ENCODE peak calls at places on chromosome 10, in five cellular contexts. One of them, this sample, is unnamed.

GRCh38 chr10:46235705-46236536 is 50.9 kb upstream of the ANTXRL start:
- DNase-seq in GF-D8: no peak
- DNase-seq in H7: no peak
- DNase-seq in substantia nigra: no peak
- DNase-seq in stimulated activated CD8-positive, alpha-beta memory T cell treated with anti-CD3 and anti-CD28 coated beads, Interleukin-7, amount 100 ng/mL, for 4 hours: no peak
- DNase-seq in this sample: peak

GRCh38 chr10:33817647-33818046 is 483.2 kb upstream of the NRP1 start:
- DNase-seq in GF-D8: no peak
- DNase-seq in H7: no peak
- DNase-seq in substantia nigra: no peak
- DNase-seq in stimulated activated CD8-positive, alpha-beta memory T cell treated with anti-CD3 and anti-CD28 coated beads, Interleukin-7, amount 100 ng/mL, for 4 hours: no peak
- DNase-seq in this sample: no peak

GRCh38 chr10:114100848-114101741 is 57.4 kb downstream of the ADRB1 start:
- DNase-seq in GF-D8: no peak
- DNase-seq in H7: peak
- DNase-seq in substantia nigra: no peak
- DNase-seq in stimulated activated CD8-positive, alpha-beta memory T cell treated with anti-CD3 and anti-CD28 coated beads, Interleukin-7, amount 100 ng/mL, for 4 hours: no peak
- DNase-seq in this sample: no peak

GRCh38 chr10:44576715-44577191 is 191.9 kb upstream of the CXCL12 start:
- DNase-seq in GF-D8: no peak
- DNase-seq in H7: no peak
- DNase-seq in substantia nigra: no peak
- DNase-seq in stimulated activated CD8-positive, alpha-beta memory T cell treated with anti-CD3 and anti-CD28 coated beads, Interleukin-7, amount 100 ng/mL, for 4 hours: no peak
- DNase-seq in this sample: no peak

GRCh38 chr10:79191951-79192676 is 123.3 kb downstream of the ZMIZ1 start:
- DNase-seq in GF-D8: no peak
- DNase-seq in H7: no peak
- DNase-seq in substantia nigra: no peak
- DNase-seq in stimulated activated CD8-positive, alpha-beta memory T cell treated with anti-CD3 and anti-CD28 coated beads, Interleukin-7, amount 100 ng/mL, for 4 hours: no peak
- DNase-seq in this sample: no peak

GRCh38 chr10:128463991-128464755 is 337.9 kb upstream of the MKI67 start:
- DNase-seq in GF-D8: peak
- DNase-seq in H7: peak
- DNase-seq in substantia nigra: no peak
- DNase-seq in stimulated activated CD8-positive, alpha-beta memory T cell treated with anti-CD3 and anti-CD28 coated beads, Interleukin-7, amount 100 ng/mL, for 4 hours: no peak
- DNase-seq in this sample: peak

GRCh38 chr10:127081946-127082345 is 114.4 kb downstream of the INSYN2A start:
- DNase-seq in GF-D8: no peak
- DNase-seq in H7: no peak
- DNase-seq in substantia nigra: no peak
- DNase-seq in stimulated activated CD8-positive, alpha-beta memory T cell treated with anti-CD3 and anti-CD28 coated beads, Interleukin-7, amount 100 ng/mL, for 4 hours: no peak
- DNase-seq in this sample: peak

GRCh38 chr10:121188005-121188404 is 336.8 kb downstream of the WDR11 start:
- DNase-seq in GF-D8: no peak
- DNase-seq in H7: no peak
- DNase-seq in substantia nigra: peak
- DNase-seq in stimulated activated CD8-positive, alpha-beta memory T cell treated with anti-CD3 and anti-CD28 coated beads, Interleukin-7, amount 100 ng/mL, for 4 hours: no peak
- DNase-seq in this sample: peak

GRCh38 chr10:49598986-49599385 is 11.1 kb upstream of the SLC18A3 start:
- DNase-seq in GF-D8: no peak
- DNase-seq in H7: peak
- DNase-seq in substantia nigra: no peak
- DNase-seq in stimulated activated CD8-positive, alpha-beta memory T cell treated with anti-CD3 and anti-CD28 coated beads, Interleukin-7, amount 100 ng/mL, for 4 hours: no peak
- DNase-seq in this sample: peak

GRCh38 chr10:110509560-110509959 is 11.9 kb downstream of the DUSP5 start:
- DNase-seq in GF-D8: no peak
- DNase-seq in H7: no peak
- DNase-seq in substantia nigra: no peak
- DNase-seq in stimulated activated CD8-positive, alpha-beta memory T cell treated with anti-CD3 and anti-CD28 coated beads, Interleukin-7, amount 100 ng/mL, for 4 hours: no peak
- DNase-seq in this sample: no peak

GRCh38 chr10:101986277-101986971 is 69.5 kb downstream of the ARMH3 start:
- DNase-seq in GF-D8: peak
- DNase-seq in H7: no peak
- DNase-seq in substantia nigra: peak
- DNase-seq in stimulated activated CD8-positive, alpha-beta memory T cell treated with anti-CD3 and anti-CD28 coated beads, Interleukin-7, amount 100 ng/mL, for 4 hours: no peak
- DNase-seq in this sample: no peak

GRCh38 chr10:125768217-125768616 is 7.4 kb downstream of the MMP21 start:
- DNase-seq in GF-D8: no peak
- DNase-seq in H7: no peak
- DNase-seq in substantia nigra: no peak
- DNase-seq in stimulated activated CD8-positive, alpha-beta memory T cell treated with anti-CD3 and anti-CD28 coated beads, Interleukin-7, amount 100 ng/mL, for 4 hours: no peak
- DNase-seq in this sample: no peak

GRCh38 chr10:126198681-126199080 is 189.6 kb downstream of the ADAM12 start:
- DNase-seq in GF-D8: no peak
- DNase-seq in H7: no peak
- DNase-seq in substantia nigra: no peak
- DNase-seq in stimulated activated CD8-positive, alpha-beta memory T cell treated with anti-CD3 and anti-CD28 coated beads, Interleukin-7, amount 100 ng/mL, for 4 hours: no peak
- DNase-seq in this sample: no peak

GRCh38 chr10:11036424-11037011 is 18.8 kb downstream of the CELF2 start:
- DNase-seq in GF-D8: no peak
- DNase-seq in H7: peak
- DNase-seq in substantia nigra: no peak
- DNase-seq in stimulated activated CD8-positive, alpha-beta memory T cell treated with anti-CD3 and anti-CD28 coated beads, Interleukin-7, amount 100 ng/mL, for 4 hours: no peak
- DNase-seq in this sample: no peak

GRCh38 chr10:50216894-50217293 is 34.4 kb downstream of the ASAH2 start:
- DNase-seq in GF-D8: no peak
- DNase-seq in H7: peak
- DNase-seq in substantia nigra: no peak
- DNase-seq in stimulated activated CD8-positive, alpha-beta memory T cell treated with anti-CD3 and anti-CD28 coated beads, Interleukin-7, amount 100 ng/mL, for 4 hours: no peak
- DNase-seq in this sample: no peak

GRCh38 chr10:12795723-12796122 is 205.8 kb downstream of the CCDC3 start:
- DNase-seq in GF-D8: no peak
- DNase-seq in H7: no peak
- DNase-seq in substantia nigra: no peak
- DNase-seq in stimulated activated CD8-positive, alpha-beta memory T cell treated with anti-CD3 and anti-CD28 coated beads, Interleukin-7, amount 100 ng/mL, for 4 hours: no peak
- DNase-seq in this sample: no peak

GRCh38 chr10:12907651-12908050 is 93.9 kb downstream of the CCDC3 start:
- DNase-seq in GF-D8: no peak
- DNase-seq in H7: no peak
- DNase-seq in substantia nigra: no peak
- DNase-seq in stimulated activated CD8-positive, alpha-beta memory T cell treated with anti-CD3 and anti-CD28 coated beads, Interleukin-7, amount 100 ng/mL, for 4 hours: no peak
- DNase-seq in this sample: no peak

GRCh38 chr10:15775513-15775912 is 55.8 kb upstream of the ITGA8 start:
- DNase-seq in GF-D8: no peak
- DNase-seq in H7: no peak
- DNase-seq in substantia nigra: no peak
- DNase-seq in stimulated activated CD8-positive, alpha-beta memory T cell treated with anti-CD3 and anti-CD28 coated beads, Interleukin-7, amount 100 ng/mL, for 4 hours: no peak
- DNase-seq in this sample: no peak

GRCh38 chr10:121928528-121928884 is 675 bp upstream of the ATE1 start:
- DNase-seq in GF-D8: no peak
- DNase-seq in H7: no peak
- DNase-seq in substantia nigra: no peak
- DNase-seq in stimulated activated CD8-positive, alpha-beta memory T cell treated with anti-CD3 and anti-CD28 coated beads, Interleukin-7, amount 100 ng/mL, for 4 hours: no peak
- DNase-seq in this sample: no peak

GRCh38 chr10:80187465-80188409 is 17.6 kb downstream of the ANXA11 start:
- DNase-seq in GF-D8: peak
- DNase-seq in H7: no peak
- DNase-seq in substantia nigra: no peak
- DNase-seq in stimulated activated CD8-positive, alpha-beta memory T cell treated with anti-CD3 and anti-CD28 coated beads, Interleukin-7, amount 100 ng/mL, for 4 hours: peak
- DNase-seq in this sample: no peak

GRCh38 chr10:124478517-124478916 is 16.9 kb downstream of the LHPP start:
- DNase-seq in GF-D8: no peak
- DNase-seq in H7: no peak
- DNase-seq in substantia nigra: no peak
- DNase-seq in stimulated activated CD8-positive, alpha-beta memory T cell treated with anti-CD3 and anti-CD28 coated beads, Interleukin-7, amount 100 ng/mL, for 4 hours: no peak
- DNase-seq in this sample: no peak

GRCh38 chr10:44035474-44036197 is 349.3 kb downstream of the CXCL12 start:
- DNase-seq in GF-D8: no peak
- DNase-seq in H7: no peak
- DNase-seq in substantia nigra: no peak
- DNase-seq in stimulated activated CD8-positive, alpha-beta memory T cell treated with anti-CD3 and anti-CD28 coated beads, Interleukin-7, amount 100 ng/mL, for 4 hours: no peak
- DNase-seq in this sample: no peak

GRCh38 chr10:5632430-5632829 is 34.0 kb downstream of the ASB13 start:
- DNase-seq in GF-D8: no peak
- DNase-seq in H7: no peak
- DNase-seq in substantia nigra: no peak
- DNase-seq in stimulated activated CD8-positive, alpha-beta memory T cell treated with anti-CD3 and anti-CD28 coated beads, Interleukin-7, amount 100 ng/mL, for 4 hours: no peak
- DNase-seq in this sample: no peak

GRCh38 chr10:73768881-73769280 is 13.0 kb upstream of the CHCHD1 start:
- DNase-seq in GF-D8: no peak
- DNase-seq in H7: peak
- DNase-seq in substantia nigra: no peak
- DNase-seq in stimulated activated CD8-positive, alpha-beta memory T cell treated with anti-CD3 and anti-CD28 coated beads, Interleukin-7, amount 100 ng/mL, for 4 hours: peak
- DNase-seq in this sample: peak

GRCh38 chr10:19048479-19048878 is at the start of gene MALRD1:
- DNase-seq in GF-D8: no peak
- DNase-seq in H7: no peak
- DNase-seq in substantia nigra: no peak
- DNase-seq in stimulated activated CD8-positive, alpha-beta memory T cell treated with anti-CD3 and anti-CD28 coated beads, Interleukin-7, amount 100 ng/mL, for 4 hours: no peak
- DNase-seq in this sample: no peak

GRCh38 chr10:49579621-49580020 is 30.5 kb upstream of the SLC18A3 start:
- DNase-seq in GF-D8: no peak
- DNase-seq in H7: no peak
- DNase-seq in substantia nigra: no peak
- DNase-seq in stimulated activated CD8-positive, alpha-beta memory T cell treated with anti-CD3 and anti-CD28 coated beads, Interleukin-7, amount 100 ng/mL, for 4 hours: no peak
- DNase-seq in this sample: no peak

GRCh38 chr10:70000262-70000661 is 52.4 kb upstream of the MACROH2A2 start:
- DNase-seq in GF-D8: no peak
- DNase-seq in H7: no peak
- DNase-seq in substantia nigra: no peak
- DNase-seq in stimulated activated CD8-positive, alpha-beta memory T cell treated with anti-CD3 and anti-CD28 coated beads, Interleukin-7, amount 100 ng/mL, for 4 hours: no peak
- DNase-seq in this sample: no peak

This sample was measured in lower leg skin.